ENCODE peak calls at places on chromosomes 6 and 20, in four cellular contexts. One of them, this sample, is unnamed.

GRCh38 chr20:4607287-4607713 is 114.4 kb upstream of the PRND start:
- DNase-seq in GM10248: peak
- DNase-seq in stimulated activated CD4-positive, alpha-beta T cell treated with anti-CD3 and anti-CD28 coated beads, Interleukin-15, amount 100 ng/mL, for 1 hour: no peak
- DNase-seq in foreskin fibroblast: no peak
- DNase-seq in this sample: peak

GRCh38 chr6:45076217-45076616 is 251.9 kb upstream of the RUNX2 start:
- DNase-seq in GM10248: no peak
- DNase-seq in stimulated activated CD4-positive, alpha-beta T cell treated with anti-CD3 and anti-CD28 coated beads, Interleukin-15, amount 100 ng/mL, for 1 hour: no peak
- DNase-seq in foreskin fibroblast: peak
- DNase-seq in this sample: no peak

GRCh38 chr6:63740709-63741108 is 105.1 kb downstream of the PHF3 start:
- DNase-seq in GM10248: no peak
- DNase-seq in stimulated activated CD4-positive, alpha-beta T cell treated with anti-CD3 and anti-CD28 coated beads, Interleukin-15, amount 100 ng/mL, for 1 hour: no peak
- DNase-seq in foreskin fibroblast: peak
- DNase-seq in this sample: no peak

GRCh38 chr20:3209946-3210317 is 634 bp downstream of the ITPA start:
- DNase-seq in GM10248: no peak
- DNase-seq in stimulated activated CD4-positive, alpha-beta T cell treated with anti-CD3 and anti-CD28 coated beads, Interleukin-15, amount 100 ng/mL, for 1 hour: no peak
- DNase-seq in foreskin fibroblast: no peak
- DNase-seq in this sample: peak

GRCh38 chr6:170235726-170236125 is 55.2 kb downstream of the DLL1 start:
- DNase-seq in GM10248: no peak
- DNase-seq in stimulated activated CD4-positive, alpha-beta T cell treated with anti-CD3 and anti-CD28 coated beads, Interleukin-15, amount 100 ng/mL, for 1 hour: no peak
- DNase-seq in foreskin fibroblast: no peak
- DNase-seq in this sample: no peak

GRCh38 chr6:156853733-156854132 is 76.6 kb downstream of the ARID1B start:
- DNase-seq in GM10248: no peak
- DNase-seq in stimulated activated CD4-positive, alpha-beta T cell treated with anti-CD3 and anti-CD28 coated beads, Interleukin-15, amount 100 ng/mL, for 1 hour: no peak
- DNase-seq in foreskin fibroblast: no peak
- DNase-seq in this sample: no peak

GRCh38 chr20:52923123-52923543 is 49.0 kb upstream of the TSHZ2 start:
- DNase-seq in GM10248: no peak
- DNase-seq in stimulated activated CD4-positive, alpha-beta T cell treated with anti-CD3 and anti-CD28 coated beads, Interleukin-15, amount 100 ng/mL, for 1 hour: no peak
- DNase-seq in foreskin fibroblast: peak
- DNase-seq in this sample: no peak

GRCh38 chr6:114934079-114934478 is 591.3 kb upstream of the HS3ST5 start:
- DNase-seq in GM10248: no peak
- DNase-seq in stimulated activated CD4-positive, alpha-beta T cell treated with anti-CD3 and anti-CD28 coated beads, Interleukin-15, amount 100 ng/mL, for 1 hour: no peak
- DNase-seq in foreskin fibroblast: no peak
- DNase-seq in this sample: no peak

GRCh38 chr20:9409981-9410380 is 104.4 kb upstream of the LAMP5 start:
- DNase-seq in GM10248: no peak
- DNase-seq in stimulated activated CD4-positive, alpha-beta T cell treated with anti-CD3 and anti-CD28 coated beads, Interleukin-15, amount 100 ng/mL, for 1 hour: no peak
- DNase-seq in foreskin fibroblast: peak
- DNase-seq in this sample: no peak

GRCh38 chr6:46974786-46975185 is 53.0 kb upstream of the ADGRF5 start:
- DNase-seq in GM10248: no peak
- DNase-seq in stimulated activated CD4-positive, alpha-beta T cell treated with anti-CD3 and anti-CD28 coated beads, Interleukin-15, amount 100 ng/mL, for 1 hour: no peak
- DNase-seq in foreskin fibroblast: no peak
- DNase-seq in this sample: no peak

GRCh38 chr20:48668451-48668946 is 159.3 kb downstream of the PREX1 start:
- DNase-seq in GM10248: no peak
- DNase-seq in stimulated activated CD4-positive, alpha-beta T cell treated with anti-CD3 and anti-CD28 coated beads, Interleukin-15, amount 100 ng/mL, for 1 hour: no peak
- DNase-seq in foreskin fibroblast: no peak
- DNase-seq in this sample: peak

GRCh38 chr6:49514571-49515484 is 15.1 kb downstream of the GLYATL3 start:
- DNase-seq in GM10248: no peak
- DNase-seq in stimulated activated CD4-positive, alpha-beta T cell treated with anti-CD3 and anti-CD28 coated beads, Interleukin-15, amount 100 ng/mL, for 1 hour: no peak
- DNase-seq in foreskin fibroblast: no peak
- DNase-seq in this sample: no peak